ENCODE peak calls at places on chromosome 19, in seven cellular contexts. M, Z, A, E, L, J and S are unnamed samples.
A peak's percentile ranks its signal among the peaks of the same experiment; 100 is the strongest.

GRCh38 chr19:16285769-16286564 is 38.7 kb upstream of the KLF2 start:
- DNase-seq in M (peak; percentile 8), Z (no peak), A (no peak), E (no peak), L (no peak), J (peak; percentile 8), S (no peak)

GRCh38 chr19:55442372-55443044 is 592 bp downstream of the SHISA7 start:
- DNase-seq in M (no peak), Z (no peak), A (no peak), E (no peak), L (no peak), J (no peak), S (peak; percentile 67)

GRCh38 chr19:7874857-7875393 is 735 bp upstream of the PRR36 start:
- DNase-seq in M (no peak), Z (no peak), A (no peak), E (no peak), L (no peak), J (no peak), S (no peak)

GRCh38 chr19:6476155-6476895 is 5.3 kb downstream of the DENND1C start:
- DNase-seq in M (peak; percentile 98), Z (peak; percentile 99), A (peak; percentile 99), E (peak; percentile 53), L (peak; percentile 10), J (peak; percentile 52), S (peak; percentile 99)

GRCh38 chr19:42089191-42089750 is 13.3 kb downstream of the ZNF574 start:
- DNase-seq in M (no peak), Z (no peak), A (no peak), E (no peak), L (no peak), J (no peak), S (no peak)

GRCh38 chr19:14090509-14091085 is at the start of gene SAMD1:
- DNase-seq in M (peak; percentile 54), Z (no peak), A (peak; percentile 92), E (peak; percentile 91), L (peak; percentile 83), J (peak; percentile 58), S (peak; percentile 79)

GRCh38 chr19:31701146-31701545 is 351.9 kb upstream of the TSHZ3 start:
- DNase-seq in M (no peak), Z (no peak), A (no peak), E (no peak), L (no peak), J (no peak), S (no peak)

GRCh38 chr19:39438270-39438934 is 2.7 kb upstream of the RPS16 start:
- DNase-seq in M (no peak), Z (no peak), A (peak; percentile 71), E (peak; percentile 42), L (peak; percentile 67), J (peak; percentile 77), S (no peak)

GRCh38 chr19:14165986-14166385 is 29.6 kb upstream of the ASF1B start:
- DNase-seq in M (no peak), Z (no peak), A (no peak), E (no peak), L (no peak), J (no peak), S (no peak)

GRCh38 chr19:45973564-45974338 is at the start of gene NOVA2:
- DNase-seq in M (peak; percentile 89), Z (peak; percentile 83), A (peak; percentile 89), E (peak; percentile 52), L (peak; percentile 36), J (peak; percentile 40), S (peak; percentile 96)

GRCh38 chr19:28148554-28148953 is 1064.4 kb downstream of the UQCRFS1 start:
- DNase-seq in M (no peak), Z (no peak), A (no peak), E (no peak), L (no peak), J (no peak), S (no peak)

GRCh38 chr19:46373573-46374359 is 26.9 kb downstream of the PPP5C start:
- DNase-seq in M (peak; percentile 20), Z (peak; percentile 62), A (peak; percentile 95), E (peak; percentile 42), L (peak; percentile 50), J (peak; percentile 65), S (peak; percentile 89)

GRCh38 chr19:13881692-13882418 is 4.9 kb downstream of the NANOS3 start:
- DNase-seq in M (no peak), Z (no peak), A (peak; percentile 54), E (peak; percentile 34), L (peak; percentile 39), J (peak; percentile 81), S (no peak)

GRCh38 chr19:802497-802887 is 5.2 kb downstream of the PTBP1 start:
- DNase-seq in M (no peak), Z (no peak), A (no peak), E (no peak), L (no peak), J (peak; percentile 22), S (peak; percentile 26)

GRCh38 chr19:558770-559439 is 13.5 kb upstream of the BSG start:
- DNase-seq in M (no peak), Z (no peak), A (peak; percentile 60), E (peak; percentile 85), L (peak; percentile 14), J (no peak), S (no peak)

DNA sequence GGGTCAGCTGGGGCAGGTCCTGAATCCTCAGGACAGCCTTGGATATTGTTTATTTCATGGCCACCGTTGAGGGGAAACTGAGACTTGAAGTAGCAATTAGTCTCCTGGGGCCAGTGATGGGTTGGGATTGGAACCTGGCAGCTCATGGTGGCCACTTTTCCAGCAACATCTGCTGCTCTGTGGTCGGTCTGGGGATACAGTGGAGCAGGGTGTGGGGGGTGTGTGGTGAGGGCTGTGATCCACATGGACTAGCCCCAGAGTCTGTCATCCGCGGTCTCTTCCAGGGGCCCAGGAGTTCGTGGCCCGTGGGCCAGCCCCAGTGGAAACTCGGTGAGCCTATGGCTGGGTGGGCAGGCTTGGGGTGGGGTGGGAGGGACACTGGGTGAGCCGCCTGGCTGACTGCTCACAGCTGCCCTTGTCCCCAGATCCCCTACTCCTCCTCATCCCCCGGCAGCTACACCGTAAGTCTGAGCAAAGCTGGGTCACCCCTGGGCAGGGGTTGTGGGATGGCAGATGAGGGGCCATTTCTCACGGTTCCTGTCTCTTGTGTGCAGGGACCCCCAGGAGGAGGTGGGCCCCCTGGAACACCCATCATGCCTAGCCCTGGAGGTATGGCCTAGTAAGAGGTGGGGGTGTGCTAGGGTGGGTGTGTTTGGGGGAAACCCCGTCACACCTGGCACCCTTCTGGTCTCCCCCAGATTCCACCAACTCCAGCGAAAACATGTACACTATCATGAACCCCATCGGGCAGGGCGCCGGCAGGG is 5.5 kb downstream of the ISYNA1 start:
- DNase-seq in M (no peak), Z (no peak), A (no peak), E (peak; percentile 28), L (no peak), J (peak; percentile 18), S (no peak)
- H3K79me1 ChIP-seq in M (peaks cover 11% of the 10 kb centered on the region), Z (no peaks in the 10 kb centered on the region), A (no peaks in the 10 kb centered on the region), E (peaks cover 19% of the 10 kb centered on the region), L (peaks cover 44% of the 10 kb centered on the region), J (peaks cover 23% of the 10 kb centered on the region), S (no peaks in the 10 kb centered on the region)

GRCh38 chr19:49875177-49875576 is 2.0 kb downstream of the AKT1S1 start:
- DNase-seq in M (no peak), Z (no peak), A (no peak), E (no peak), L (no peak), J (no peak), S (no peak)

GRCh38 chr19:49873149-49873521 is 4.0 kb downstream of the AKT1S1 start:
- DNase-seq in M (no peak), Z (no peak), A (no peak), E (no peak), L (no peak), J (no peak), S (no peak)

GRCh38 chr19:49875801-49876421 is 1.2 kb downstream of the AKT1S1 start:
- DNase-seq in M (peak; percentile 59), Z (no peak), A (peak; percentile 67), E (peak; percentile 73), L (peak; percentile 29), J (peak; percentile 39), S (peak; percentile 65)

GRCh38 chr19:49873834-49874233 is 3.3 kb downstream of the AKT1S1 start:
- DNase-seq in M (no peak), Z (no peak), A (no peak), E (no peak), L (no peak), J (no peak), S (no peak)

GRCh38 chr19:49874503-49875157 is 2.5 kb downstream of the AKT1S1 start:
- DNase-seq in M (no peak), Z (no peak), A (no peak), E (no peak), L (no peak), J (peak; percentile 32), S (no peak)
- H3K79me1 ChIP-seq in M (peaks cover 15% of the 10 kb centered on the region), Z (peaks cover 18% of the 10 kb centered on the region), A (peaks cover 15% of the 10 kb centered on the region), E (peaks cover 39% of the 10 kb centered on the region), L (peaks cover 65% of the 10 kb centered on the region), J (peaks cover 27% of the 10 kb centered on the region), S (no peaks in the 10 kb centered on the region)

GRCh38 chr19:33621065-33621785 is 528 bp upstream of the CHST8 start:
- DNase-seq in M (no peak), Z (no peak), A (no peak), E (no peak), L (no peak), J (no peak), S (no peak)
- H3K79me1 ChIP-seq in M (no peaks in the 10 kb centered on the region), Z (no peaks in the 10 kb centered on the region), A (no peaks in the 10 kb centered on the region), E (no peaks in the 10 kb centered on the region), L (no peaks in the 10 kb centered on the region), J (no peaks in the 10 kb centered on the region), S (no peaks in the 10 kb centered on the region)

DNA sequence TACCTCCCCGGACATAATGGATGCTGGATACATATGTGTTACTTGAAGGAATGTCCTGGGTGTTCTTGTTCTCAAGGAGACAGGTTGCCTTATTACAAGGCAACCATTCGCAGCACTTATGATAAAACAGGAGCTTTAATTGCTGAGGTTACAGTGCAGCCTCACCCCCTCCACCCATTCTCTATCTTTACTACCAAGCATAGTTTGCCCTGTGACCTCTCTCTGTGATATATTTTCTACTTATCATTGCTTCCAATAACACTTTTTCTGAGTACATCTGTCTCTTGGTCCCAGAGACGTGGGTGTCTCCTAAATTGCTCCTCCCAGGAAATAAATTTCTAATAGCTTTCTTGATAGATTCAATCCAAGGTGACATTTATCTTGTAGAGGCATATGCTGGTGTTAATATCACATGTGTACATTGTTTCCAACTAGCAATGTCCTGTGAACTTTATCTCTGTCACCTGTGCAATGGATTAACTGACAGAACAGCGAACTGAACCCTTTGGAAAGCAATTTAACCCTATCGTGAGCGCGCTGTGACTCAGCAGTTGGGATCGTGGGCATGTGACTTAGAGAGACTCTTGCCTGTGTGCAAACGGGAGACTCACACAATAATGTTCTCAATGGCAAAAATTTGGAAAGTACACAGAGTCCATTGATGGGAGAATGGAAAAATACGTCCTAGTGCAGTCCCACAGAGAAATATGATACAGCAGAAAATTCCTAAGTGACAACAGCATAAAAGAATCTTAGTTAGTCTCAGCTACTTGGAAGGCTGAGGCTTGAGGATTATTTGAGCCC is 6.9 kb upstream of the MAP2K2 start:
- DNase-seq in M (no peak), Z (no peak), A (no peak), E (peak; percentile 91), L (peak; percentile 90), J (peak; percentile 89), S (no peak)
- H3K79me1 ChIP-seq in M (no peaks in the 10 kb centered on the region), Z (no peaks in the 10 kb centered on the region), A (no peaks in the 10 kb centered on the region), E (no peaks in the 10 kb centered on the region), L (no peaks in the 10 kb centered on the region), J (no peaks in the 10 kb centered on the region), S (no peaks in the 10 kb centered on the region)